ENCODE peak calls at places on chromosomes 3 and 15, in four cellular contexts. One of them, this sample, is unnamed.
A peak's percentile ranks its signal among the peaks of the same experiment; 100 is the strongest.

GRCh38 chr3:119681279-119681678 is 4.1 kb upstream of the COX17 start:
- DNase-seq in choroid plexus epithelial cell: peak; percentile 73
- DNase-seq in epithelial cell of proximal tubule: no peak
- DNase-seq in left lung: no peak
- DNase-seq in this sample: peak; percentile 68

GRCh38 chr3:15884132-15884531 is 86.4 kb upstream of the ANKRD28 start:
- DNase-seq in left lung: no peak
- DNase-seq in epithelial cell of proximal tubule: no peak
- DNase-seq in choroid plexus epithelial cell: no peak
- DNase-seq in this sample: no peak

GRCh38 chr15:27222479-27222878 is 251.5 kb downstream of the GABRG3 start:
- DNase-seq in choroid plexus epithelial cell: no peak
- DNase-seq in left lung: no peak
- DNase-seq in epithelial cell of proximal tubule: peak; percentile 90
- DNase-seq in this sample: peak; percentile 54

GRCh38 chr15:88610756-88611231 is 10.3 kb upstream of the AEN start:
- DNase-seq in choroid plexus epithelial cell: no peak
- DNase-seq in epithelial cell of proximal tubule: no peak
- DNase-seq in left lung: no peak
- DNase-seq in this sample: no peak

GRCh38 chr3:10116928-10117327 is 1.5 kb downstream of the BRK1 start:
- DNase-seq in left lung: no peak
- DNase-seq in epithelial cell of proximal tubule: no peak
- DNase-seq in choroid plexus epithelial cell: no peak
- DNase-seq in this sample: no peak

GRCh38 chr3:139016430-139017048 is 4.2 kb downstream of the PRR23B start:
- DNase-seq in epithelial cell of proximal tubule: no peak
- DNase-seq in choroid plexus epithelial cell: no peak
- DNase-seq in left lung: no peak
- DNase-seq in this sample: peak; percentile 3

GRCh38 chr15:60784855-60785254 is 305.9 kb upstream of the ICE2 start:
- DNase-seq in choroid plexus epithelial cell: no peak
- DNase-seq in epithelial cell of proximal tubule: no peak
- DNase-seq in left lung: no peak
- DNase-seq in this sample: no peak

GRCh38 chr3:85801955-85802354 is 843.2 kb downstream of the CADM2 start:
- DNase-seq in left lung: no peak
- DNase-seq in epithelial cell of proximal tubule: no peak
- DNase-seq in choroid plexus epithelial cell: peak; percentile 47
- DNase-seq in this sample: no peak

GRCh38 chr15:46808834-46809233 is 908.5 kb upstream of the SEMA6D start:
- DNase-seq in left lung: no peak
- DNase-seq in epithelial cell of proximal tubule: no peak
- DNase-seq in choroid plexus epithelial cell: no peak
- DNase-seq in this sample: no peak

GRCh38 chr3:114377426-114377825 is 83.6 kb downstream of the TIGIT start:
- DNase-seq in epithelial cell of proximal tubule: no peak
- DNase-seq in left lung: no peak
- DNase-seq in choroid plexus epithelial cell: no peak
- DNase-seq in this sample: no peak

GRCh38 chr3:5057857-5058324 is 64.2 kb upstream of the ARL8B start:
- DNase-seq in left lung: peak; percentile 83
- DNase-seq in epithelial cell of proximal tubule: peak; percentile 47
- DNase-seq in choroid plexus epithelial cell: peak; percentile 96
- DNase-seq in this sample: peak; percentile 92

GRCh38 chr3:180267202-180267843 is 230.6 kb upstream of the PEX5L start:
- DNase-seq in epithelial cell of proximal tubule: no peak
- DNase-seq in left lung: no peak
- DNase-seq in choroid plexus epithelial cell: no peak
- DNase-seq in this sample: no peak

GRCh38 chr15:101246391-101246790 is 5.5 kb downstream of the CHSY1 start:
- DNase-seq in choroid plexus epithelial cell: no peak
- DNase-seq in epithelial cell of proximal tubule: no peak
- DNase-seq in left lung: no peak
- DNase-seq in this sample: peak; percentile 44

GRCh38 chr3:13547591-13548371 is 1.1 kb upstream of the FBLN2 start:
- DNase-seq in left lung: no peak
- DNase-seq in epithelial cell of proximal tubule: no peak
- DNase-seq in choroid plexus epithelial cell: no peak
- DNase-seq in this sample: no peak

GRCh38 chr3:75655501-75655904 is 8.6 kb upstream of the FRG2C start:
- DNase-seq in epithelial cell of proximal tubule: no peak
- DNase-seq in left lung: no peak
- DNase-seq in choroid plexus epithelial cell: no peak
- DNase-seq in this sample: no peak

GRCh38 chr3:48929358-48930035 is 10.9 kb downstream of the ARIH2 start:
- DNase-seq in choroid plexus epithelial cell: peak; percentile 71
- DNase-seq in left lung: no peak
- DNase-seq in epithelial cell of proximal tubule: no peak
- DNase-seq in this sample: no peak

GRCh38 chr15:31901501-31901900 is 128.8 kb upstream of the CHRNA7 start:
- DNase-seq in left lung: no peak
- DNase-seq in choroid plexus epithelial cell: no peak
- DNase-seq in epithelial cell of proximal tubule: no peak
- DNase-seq in this sample: no peak

GRCh38 chr3:183264249-183264648 is 11.2 kb downstream of the B3GNT5 start:
- DNase-seq in choroid plexus epithelial cell: peak; percentile 54
- DNase-seq in epithelial cell of proximal tubule: no peak
- DNase-seq in left lung: no peak
- DNase-seq in this sample: peak; percentile 35
- H3K4me3 ChIP-seq in choroid plexus epithelial cell: no peak overlapping the region
- H3K4me3 ChIP-seq in epithelial cell of proximal tubule: no peak overlapping the region
- H3K4me3 ChIP-seq in left lung: no peak overlapping the region
- H3K4me3 ChIP-seq in this sample: no peak overlapping the region

GRCh38 chr3:67901681-67902080 is 247.3 kb upstream of the SUCLG2 start:
- DNase-seq in epithelial cell of proximal tubule: no peak
- DNase-seq in left lung: no peak
- DNase-seq in choroid plexus epithelial cell: peak; percentile 1
- DNase-seq in this sample: no peak

GRCh38 chr3:67896130-67896529 is 241.7 kb upstream of the SUCLG2 start:
- DNase-seq in choroid plexus epithelial cell: no peak
- DNase-seq in left lung: no peak
- DNase-seq in epithelial cell of proximal tubule: no peak
- DNase-seq in this sample: no peak

GRCh38 chr3:67898916-67899315 is 244.5 kb upstream of the SUCLG2 start:
- DNase-seq in choroid plexus epithelial cell: no peak
- DNase-seq in left lung: no peak
- DNase-seq in epithelial cell of proximal tubule: no peak
- DNase-seq in this sample: no peak

GRCh38 chr3:67897686-67898336 is 243.4 kb upstream of the SUCLG2 start:
- DNase-seq in left lung: no peak
- DNase-seq in choroid plexus epithelial cell: no peak
- DNase-seq in epithelial cell of proximal tubule: no peak
- DNase-seq in this sample: no peak
- H3K4me3 ChIP-seq in left lung: no peak overlapping the region
- H3K4me3 ChIP-seq in choroid plexus epithelial cell: no peak overlapping the region
- H3K4me3 ChIP-seq in epithelial cell of proximal tubule: no peak overlapping the region
- H3K4me3 ChIP-seq in this sample: no peak overlapping the region

GRCh38 chr3:122576174-122576940 is 1.1 kb upstream of the PARP15 start:
- DNase-seq in choroid plexus epithelial cell: no peak
- DNase-seq in epithelial cell of proximal tubule: no peak
- DNase-seq in left lung: no peak
- DNase-seq in this sample: peak; percentile 18

GRCh38 chr3:122581622-122582021 is 4.2 kb downstream of the PARP15 start:
- DNase-seq in left lung: no peak
- DNase-seq in choroid plexus epithelial cell: no peak
- DNase-seq in epithelial cell of proximal tubule: no peak
- DNase-seq in this sample: no peak

GRCh38 chr3:122578110-122578740 is 775 bp downstream of the PARP15 start:
- DNase-seq in epithelial cell of proximal tubule: no peak
- DNase-seq in left lung: no peak
- DNase-seq in choroid plexus epithelial cell: no peak
- DNase-seq in this sample: no peak

GRCh38 chr3:122572940-122573412 is 4.5 kb upstream of the PARP15 start:
- DNase-seq in epithelial cell of proximal tubule: peak; percentile 25
- DNase-seq in choroid plexus epithelial cell: peak; percentile 67
- DNase-seq in left lung: peak; percentile 61
- DNase-seq in this sample: peak; percentile 65

GRCh38 chr3:122577409-122578028 is at the start of gene PARP15:
- DNase-seq in epithelial cell of proximal tubule: no peak
- DNase-seq in left lung: peak; percentile 44
- DNase-seq in choroid plexus epithelial cell: no peak
- DNase-seq in this sample: no peak
- H3K4me3 ChIP-seq in epithelial cell of proximal tubule: peak within 1 kb of the TSS; percentile 40
- H3K4me3 ChIP-seq in left lung: peak within 1 kb of the TSS; percentile 32
- H3K4me3 ChIP-seq in choroid plexus epithelial cell: peak within 1 kb of the TSS; percentile 64
- H3K4me3 ChIP-seq in this sample: peak within 1 kb of the TSS; percentile 50

GRCh38 chr3:135966349-135966695 is 794 bp downstream of the PPP2R3A start:
- DNase-seq in choroid plexus epithelial cell: peak; percentile 21
- DNase-seq in left lung: peak; percentile 47
- DNase-seq in epithelial cell of proximal tubule: no peak
- DNase-seq in this sample: peak; percentile 31
- H3K4me3 ChIP-seq in choroid plexus epithelial cell: peak overlapping the region; percentile 83
- H3K4me3 ChIP-seq in left lung: peak overlapping the region; percentile 56
- H3K4me3 ChIP-seq in epithelial cell of proximal tubule: peak overlapping the region; percentile 85
- H3K4me3 ChIP-seq in this sample: peak overlapping the region; percentile 67

GRCh38 chr3:149378420-149379388 is 1.3 kb upstream of the TM4SF1 start:
- DNase-seq in left lung: no peak
- DNase-seq in epithelial cell of proximal tubule: no peak
- DNase-seq in choroid plexus epithelial cell: no peak
- DNase-seq in this sample: no peak

GRCh38 chr3:149375824-149376196 is 1.6 kb downstream of the TM4SF1 start:
- DNase-seq in epithelial cell of proximal tubule: no peak
- DNase-seq in choroid plexus epithelial cell: no peak
- DNase-seq in left lung: no peak
- DNase-seq in this sample: no peak

GRCh38 chr3:149375164-149375823 is 2.2 kb downstream of the TM4SF1 start:
- DNase-seq in epithelial cell of proximal tubule: no peak
- DNase-seq in choroid plexus epithelial cell: no peak
- DNase-seq in left lung: no peak
- DNase-seq in this sample: no peak

GRCh38 chr3:149377408-149378111 is at the start of gene TM4SF1:
- DNase-seq in choroid plexus epithelial cell: peak; percentile 88
- DNase-seq in left lung: peak; percentile 61
- DNase-seq in epithelial cell of proximal tubule: peak; percentile 95
- DNase-seq in this sample: peak; percentile 95

DNA sequence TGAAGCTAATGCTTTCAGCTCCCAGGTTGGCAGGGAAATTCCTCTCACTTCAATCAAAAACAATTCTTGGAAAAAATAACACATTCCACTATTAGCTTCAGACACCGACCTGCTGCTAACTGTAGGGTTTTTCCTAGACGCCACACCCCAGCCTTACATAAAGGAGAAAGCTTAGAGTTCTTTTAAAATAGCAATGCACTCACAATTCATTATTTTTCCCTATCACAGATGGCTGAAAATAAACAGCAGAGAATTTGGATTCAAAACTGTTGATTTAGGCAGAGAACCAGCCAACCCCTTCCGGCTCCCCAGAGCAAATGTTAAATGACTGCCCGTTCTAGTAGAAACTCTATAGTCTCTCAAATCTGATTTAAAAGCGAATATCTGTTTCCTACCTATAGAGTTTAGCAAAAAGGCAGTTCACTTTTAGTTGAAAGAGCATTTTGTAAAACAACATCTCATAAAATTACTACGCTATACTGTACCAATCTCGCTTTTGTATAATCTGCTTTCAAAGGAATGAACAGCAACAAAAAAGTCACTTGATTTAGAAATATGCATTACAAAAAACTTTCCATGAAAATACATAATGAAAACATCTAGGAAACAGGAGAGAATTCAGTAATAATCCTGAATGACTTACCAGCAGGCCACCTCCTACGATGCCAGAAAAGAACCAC is 581 bp downstream of the TM4SF1 start:
- DNase-seq in choroid plexus epithelial cell: peak; percentile 56
- DNase-seq in left lung: no peak
- DNase-seq in epithelial cell of proximal tubule: no peak
- DNase-seq in this sample: peak; percentile 49
- H3K4me3 ChIP-seq in choroid plexus epithelial cell: peak overlapping the region; percentile 63
- H3K4me3 ChIP-seq in left lung: peak overlapping the region; percentile 38
- H3K4me3 ChIP-seq in epithelial cell of proximal tubule: peak overlapping the region; percentile 72
- H3K4me3 ChIP-seq in this sample: peak overlapping the region; percentile 57

This sample was measured in fibroblast of mammary gland.